ENCODE peak calls at places on chromosome 3, in seven cellular contexts. X is HCT116, L is hepatocyte, V is MM.1S, D is neural progenitor cell, T is GM23338, A is PC-3. K is an unnamed sample.

GRCh38 chr3:109977903-109978302 is 640.6 kb upstream of the DPPA4 start:
- DNase-seq in X (no peak), L (no peak), V (no peak), D (no peak), T (peak), A (no peak), K (no peak)

GRCh38 chr3:110165753-110166152 is 828.4 kb upstream of the DPPA4 start:
- DNase-seq in X (no peak), L (peak), V (no peak), D (peak), T (peak), A (no peak), K (no peak)

GRCh38 chr3:123687286-123687685 is 102.4 kb upstream of the HACD2 start:
- DNase-seq in X (no peak), L (no peak), V (no peak), D (no peak), T (no peak), A (peak), K (no peak)

GRCh38 chr3:149934524-149934923 is 36.2 kb downstream of the PFN2 start:
- DNase-seq in X (no peak), L (peak), V (no peak), D (no peak), T (no peak), A (no peak), K (no peak)

GRCh38 chr3:10286596-10287295 is 6.0 kb downstream of the GHRL start:
- DNase-seq in X (peak), L (no peak), V (peak), D (peak), T (peak), A (peak), K (peak)

GRCh38 chr3:82641701-82642100 is 880.3 kb upstream of the GBE1 start:
- DNase-seq in X (no peak), L (no peak), V (no peak), D (no peak), T (no peak), A (peak), K (no peak)

GRCh38 chr3:177642482-177643163 is 445.3 kb upstream of the TBL1XR1 start:
- DNase-seq in X (no peak), L (no peak), V (no peak), D (no peak), T (no peak), A (no peak), K (no peak)

GRCh38 chr3:58161435-58162398 is 49.1 kb downstream of the DNASE1L3 start:
- DNase-seq in X (peak), L (peak), V (no peak), D (no peak), T (no peak), A (peak), K (no peak)

GRCh38 chr3:105876745-105877624 is 8.2 kb upstream of the CBLB start:
- DNase-seq in X (no peak), L (no peak), V (no peak), D (no peak), T (no peak), A (no peak), K (no peak)

GRCh38 chr3:115436767-115437301 is 186.5 kb upstream of the GAP43 start:
- DNase-seq in X (peak), L (peak), V (no peak), D (peak), T (peak), A (peak), K (no peak)

GRCh38 chr3:149114458-149114857 is 15.0 kb upstream of the HPS3 start:
- DNase-seq in X (no peak), L (no peak), V (no peak), D (no peak), T (no peak), A (no peak), K (no peak)

GRCh38 chr3:128269796-128270195 is 116.5 kb downstream of the EEFSEC start:
- DNase-seq in X (no peak), L (no peak), V (no peak), D (no peak), T (no peak), A (no peak), K (no peak)

GRCh38 chr3:103389356-103389755 is 954.5 kb downstream of the ZPLD1 start:
- DNase-seq in X (no peak), L (no peak), V (no peak), D (no peak), T (no peak), A (no peak), K (no peak)

GRCh38 chr3:154427685-154428291 is 2.2 kb downstream of the GPR149 start:
- DNase-seq in X (no peak), L (no peak), V (no peak), D (peak), T (peak), A (no peak), K (no peak)

GRCh38 chr3:23740517-23741402 is 65.0 kb upstream of the UBE2E1 start:
- DNase-seq in X (peak), L (peak), V (peak), D (no peak), T (no peak), A (peak), K (peak)

GRCh38 chr3:133849346-133849745 is 43.7 kb downstream of the SRPRB start:
- DNase-seq in X (no peak), L (no peak), V (no peak), D (no peak), T (no peak), A (no peak), K (no peak)

GRCh38 chr3:42014949-42015533 is 53.1 kb upstream of the ULK4 start:
- DNase-seq in X (no peak), L (no peak), V (peak), D (peak), T (peak), A (no peak), K (peak)

GRCh38 chr3:186273586-186273985 is 88.4 kb downstream of the DGKG start:
- DNase-seq in X (no peak), L (no peak), V (no peak), D (no peak), T (no peak), A (no peak), K (no peak)

GRCh38 chr3:41304603-41305002 is 105.3 kb downstream of the CTNNB1 start:
- DNase-seq in X (no peak), L (peak), V (no peak), D (no peak), T (no peak), A (peak), K (no peak)

GRCh38 chr3:15903164-15903563 is 105.4 kb upstream of the ANKRD28 start:
- DNase-seq in X (no peak), L (no peak), V (no peak), D (no peak), T (no peak), A (no peak), K (no peak)

GRCh38 chr3:170357920-170358854 is 672 bp downstream of the SKIL start:
- DNase-seq in X (no peak), L (peak), V (peak), D (peak), T (peak), A (peak), K (peak)

GRCh38 chr3:5165698-5166097 is 21.8 kb upstream of the EDEM1 start:
- DNase-seq in X (no peak), L (no peak), V (no peak), D (no peak), T (no peak), A (no peak), K (no peak)

GRCh38 chr3:168850109-168850508 is 754.4 kb upstream of the GOLIM4 start:
- DNase-seq in X (no peak), L (no peak), V (no peak), D (no peak), T (no peak), A (no peak), K (no peak)

GRCh38 chr3:14633819-14634424 is 17.6 kb upstream of the CCDC174 start:
- DNase-seq in X (peak), L (peak), V (peak), D (peak), T (peak), A (peak), K (peak)

GRCh38 chr3:127822836-127823589 is 698 bp upstream of the MGLL start:
- DNase-seq in X (no peak), L (peak), V (no peak), D (peak), T (peak), A (peak), K (no peak)

GRCh38 chr3:135135445-135135844 is 340.4 kb downstream of the EPHB1 start:
- DNase-seq in X (no peak), L (no peak), V (no peak), D (no peak), T (no peak), A (no peak), K (no peak)

GRCh38 chr3:179882322-179882721 is 154.4 kb downstream of the PEX5L start:
- DNase-seq in X (no peak), L (no peak), V (peak), D (peak), T (peak), A (no peak), K (no peak)

GRCh38 chr3:129280183-129280582 is 1.5 kb downstream of the HMCES start:
- DNase-seq in X (no peak), L (no peak), V (no peak), D (no peak), T (no peak), A (no peak), K (no peak)

GRCh38 chr3:97680210-97680609 is 84.3 kb upstream of the ARL6 start:
- DNase-seq in X (no peak), L (no peak), V (no peak), D (no peak), T (no peak), A (no peak), K (no peak)

GRCh38 chr3:170809021-170809974 is 60.7 kb downstream of the RPL22L1 start:
- DNase-seq in X (peak), L (peak), V (peak), D (peak), T (peak), A (peak), K (peak)

GRCh38 chr3:66029443-66029842 is 9.3 kb downstream of the MAGI1 start:
- DNase-seq in X (no peak), L (no peak), V (no peak), D (no peak), T (no peak), A (no peak), K (no peak)

GRCh38 chr3:111194048-111194447 is 122.4 kb downstream of the NECTIN3 start:
- DNase-seq in X (no peak), L (no peak), V (no peak), D (no peak), T (no peak), A (no peak), K (no peak)

GRCh38 chr3:105365171-105365535 is 1.6 kb upstream of the ALCAM start:
- DNase-seq in X (no peak), L (no peak), V (no peak), D (no peak), T (peak), A (peak), K (no peak)

GRCh38 chr3:182491571-182491970 is 301.7 kb upstream of the ATP11B start:
- DNase-seq in X (no peak), L (no peak), V (no peak), D (no peak), T (no peak), A (no peak), K (no peak)

GRCh38 chr3:177283983-177284382 is 86.7 kb upstream of the TBL1XR1 start:
- DNase-seq in X (no peak), L (no peak), V (no peak), D (no peak), T (no peak), A (no peak), K (no peak)

GRCh38 chr3:42214565-42215283 is 51.3 kb downstream of the CCK start:
- DNase-seq in X (no peak), L (no peak), V (peak), D (no peak), T (no peak), A (peak), K (no peak)

GRCh38 chr3:127801914-127802313 is 20.4 kb downstream of the MGLL start:
- DNase-seq in X (no peak), L (no peak), V (no peak), D (no peak), T (no peak), A (no peak), K (no peak)

GRCh38 chr3:155753038-155753647 is 8.3 kb upstream of the PLCH1 start:
- DNase-seq in X (no peak), L (peak), V (peak), D (peak), T (peak), A (peak), K (peak)

GRCh38 chr3:175273573-175273972 is 414.4 kb downstream of the NAALADL2 start:
- DNase-seq in X (no peak), L (no peak), V (no peak), D (no peak), T (no peak), A (no peak), K (no peak)

GRCh38 chr3:175269394-175269793 is 410.3 kb downstream of the NAALADL2 start:
- DNase-seq in X (no peak), L (no peak), V (no peak), D (no peak), T (no peak), A (no peak), K (no peak)

GRCh38 chr3:175274056-175274455 is 414.9 kb downstream of the NAALADL2 start:
- DNase-seq in X (no peak), L (no peak), V (no peak), D (no peak), T (no peak), A (no peak), K (no peak)

GRCh38 chr3:175270199-175270837 is 411.2 kb downstream of the NAALADL2 start:
- DNase-seq in X (no peak), L (peak), V (no peak), D (no peak), T (peak), A (peak), K (no peak)

GRCh38 chr3:175274474-175275218 is 415.5 kb downstream of the NAALADL2 start:
- DNase-seq in X (no peak), L (no peak), V (no peak), D (no peak), T (no peak), A (peak), K (no peak)
- TF ChIP-seq CTCF in X (no peak), L (no peak), V (no peak), D (no peak), T (no peak), A (no peak), K (no peak)

DNA sequence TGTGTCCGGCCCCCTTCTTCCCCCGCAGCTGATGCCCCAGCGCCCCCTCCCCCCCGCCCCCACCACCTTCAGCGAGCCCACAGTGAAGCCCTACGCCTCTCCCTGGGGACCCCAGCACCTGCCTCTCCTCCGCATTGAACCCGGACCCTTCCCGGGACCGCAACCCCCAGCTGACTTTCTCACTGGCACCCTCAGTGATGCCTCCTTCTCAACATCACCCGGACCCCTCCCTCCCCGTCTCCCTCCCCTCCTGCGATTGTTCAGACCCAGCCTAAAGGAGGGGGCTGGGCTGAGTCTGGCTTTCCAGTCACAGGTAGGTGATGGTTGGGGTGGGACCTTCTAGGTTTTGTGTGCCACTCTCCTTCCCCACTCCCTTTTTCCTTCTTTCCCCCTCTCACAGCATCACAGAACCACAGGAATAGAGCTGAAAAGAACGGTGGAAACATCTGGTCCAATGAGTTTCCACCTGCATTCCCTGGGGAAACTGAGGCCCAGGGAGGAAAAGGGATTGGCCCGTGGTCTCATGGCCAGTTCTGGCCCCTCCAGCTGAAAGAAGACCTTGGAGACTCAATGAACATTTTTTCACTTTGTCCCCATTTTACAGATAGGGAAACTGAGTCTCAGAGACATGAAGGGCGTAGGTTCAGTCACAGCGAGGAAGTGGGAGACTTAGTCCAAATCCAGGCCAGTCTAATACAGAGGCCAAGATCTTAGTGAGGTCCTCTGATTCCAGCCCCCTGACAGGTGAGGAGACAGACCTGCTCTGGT is 828 bp downstream of the CAND2 start:
- DNase-seq in X (no peak), L (no peak), V (no peak), D (no peak), T (peak), A (no peak), K (peak)
- H3K27ac ChIP-seq in X (no peak), L (no peak), V (no peak), D (no peak), T (no peak), A (no peak), K (peak)

DNA sequence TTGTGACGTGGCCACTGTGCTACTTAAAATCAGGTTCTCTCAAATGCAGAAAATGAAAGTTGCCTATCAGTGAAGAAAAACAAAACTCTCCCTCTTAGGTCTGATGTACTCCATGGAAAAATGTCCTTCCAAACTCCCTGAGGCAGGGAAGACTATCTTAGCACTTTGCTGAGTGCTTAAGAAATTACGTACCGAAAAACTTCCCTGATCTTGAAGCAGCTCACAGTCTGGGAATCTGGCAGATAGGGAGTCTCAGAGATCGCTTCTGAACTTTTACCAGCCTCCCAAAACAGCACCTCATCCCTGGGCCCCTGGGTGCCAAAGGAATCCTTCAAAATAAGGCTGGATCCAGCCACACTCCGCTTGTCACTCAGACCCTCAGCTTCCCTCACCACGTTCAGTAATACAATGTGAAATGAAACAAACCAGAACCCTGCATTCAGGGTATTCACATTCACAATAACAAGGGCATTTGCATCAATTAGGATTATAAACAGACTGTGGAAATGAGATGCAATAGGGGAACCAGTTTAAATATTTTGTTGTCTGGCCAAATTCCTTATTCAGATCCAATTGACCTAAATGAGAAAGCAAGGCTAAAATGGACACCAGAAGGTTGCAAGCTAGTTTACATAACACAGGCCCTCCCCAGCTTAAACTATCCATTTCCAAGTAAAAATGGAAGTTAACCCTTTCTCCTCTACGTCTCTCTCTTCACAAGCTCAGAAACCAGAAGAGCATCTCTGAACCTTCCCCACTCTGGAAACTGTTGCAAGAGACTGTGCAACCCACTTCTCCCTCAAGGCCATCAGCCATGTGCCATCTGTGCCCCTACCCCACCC is 20.9 kb downstream of the OSBPL10 start:
- DNase-seq in X (no peak), L (no peak), V (no peak), D (peak), T (peak), A (no peak), K (peak)
- TF ChIP-seq EZH2phosphoT487 in X (no peak), L (no peak), V (no peak), D (no peak), T (no peak), A (no peak), K (no peak)

GRCh38 chr3:99500485-99500884 is 137.9 kb upstream of the COL8A1 start:
- DNase-seq in X (no peak), L (no peak), V (no peak), D (no peak), T (no peak), A (no peak), K (no peak)

GRCh38 chr3:99499235-99499798 is 139.1 kb upstream of the COL8A1 start:
- DNase-seq in X (peak), L (peak), V (peak), D (peak), T (peak), A (peak), K (peak)

GRCh38 chr3:99502871-99503270 is 135.5 kb upstream of the COL8A1 start:
- DNase-seq in X (no peak), L (no peak), V (peak), D (no peak), T (no peak), A (peak), K (no peak)

GRCh38 chr3:99503350-99503749 is 135.0 kb upstream of the COL8A1 start:
- DNase-seq in X (no peak), L (peak), V (no peak), D (no peak), T (no peak), A (no peak), K (no peak)

DNA sequence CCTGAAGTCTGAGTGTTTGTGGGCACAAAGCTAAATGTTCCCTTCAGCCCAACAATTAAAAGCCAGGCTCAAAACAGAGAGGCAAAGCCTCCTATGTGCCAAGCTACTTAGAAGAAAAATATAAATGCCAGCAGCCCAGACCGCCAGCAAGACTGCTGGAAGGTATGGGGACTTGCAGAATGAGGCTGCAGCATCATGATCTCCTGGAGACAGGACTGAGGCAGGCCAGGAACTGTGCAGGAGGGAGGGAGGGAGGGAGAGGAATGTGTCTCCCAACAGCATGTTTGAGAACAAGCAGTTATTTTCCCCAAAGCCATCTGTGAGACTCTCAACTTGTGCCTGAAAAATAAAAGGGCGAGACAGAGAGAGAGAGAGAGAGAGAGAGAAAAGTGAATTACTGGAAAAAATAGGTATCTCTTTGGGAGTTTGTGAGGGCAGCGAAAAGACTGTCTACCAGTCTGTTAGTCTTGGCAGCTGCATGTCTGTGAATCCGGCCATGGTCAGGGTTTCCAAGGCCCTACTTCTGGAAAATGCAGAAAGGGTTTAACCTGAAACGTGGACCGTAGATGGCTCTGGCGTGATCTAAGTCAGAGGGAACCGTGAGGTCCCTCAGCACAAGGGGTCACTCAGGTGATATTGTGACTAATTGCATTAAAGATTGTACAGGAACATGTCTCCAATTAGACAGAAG is 139.7 kb upstream of the COL8A1 start:
- DNase-seq in X (no peak), L (no peak), V (no peak), D (no peak), T (peak), A (no peak), K (no peak)
- TF ChIP-seq CTCF in X (no peak), L (peak), V (no peak), D (no peak), T (no peak), A (no peak), K (no peak)